ENCODE peak calls at places on chromosome 16, in eight cellular contexts. Q, H, F, E, J, G, L and M are unnamed samples.

GRCh38 chr16:70703041-70703834 is 17.4 kb upstream of the MTSS2 start:
- DNase-seq in H (peak), L (peak), G (peak), E (no peak), Q (peak), F (peak), J (peak), M (no peak)

GRCh38 chr16:1620391-1620790 is 8.2 kb downstream of the CRAMP1 start:
- DNase-seq in L (no peak), E (no peak), H (no peak), J (no peak), Q (no peak), G (no peak), F (no peak), M (no peak)

GRCh38 chr16:88194397-88195020 is 188.2 kb upstream of the ZNF469 start:
- DNase-seq in J (no peak), E (no peak), L (no peak), H (peak), G (no peak), F (peak), Q (peak), M (peak)

GRCh38 chr16:74281285-74281684 is 15.3 kb upstream of the PSMD7 start:
- DNase-seq in G (no peak), Q (no peak), L (no peak), E (no peak), J (no peak), H (no peak), F (no peak), M (no peak)

GRCh38 chr16:54503436-54503835 is 216.8 kb upstream of the IRX3 start:
- DNase-seq in F (peak), L (peak), Q (no peak), G (no peak), J (no peak), H (no peak), E (no peak), M (no peak)

GRCh38 chr16:27463741-27464662 is 62.0 kb downstream of the IL21R start:
- DNase-seq in H (no peak), Q (no peak), F (no peak), E (no peak), L (no peak), J (peak), G (no peak), M (no peak)

GRCh38 chr16:55643161-55643970 is 12.4 kb upstream of the SLC6A2 start:
- DNase-seq in H (peak), L (no peak), J (peak), G (no peak), F (no peak), Q (no peak), E (no peak), M (no peak)

GRCh38 chr16:66905633-66906539 is 12.8 kb downstream of the CDH16 start:
- DNase-seq in E (no peak), F (no peak), J (no peak), H (no peak), L (no peak), Q (no peak), G (no peak), M (no peak)

GRCh38 chr16:85329059-85329812 is 217.0 kb upstream of the CIBAR2 start:
- DNase-seq in E (no peak), F (no peak), H (peak), G (no peak), L (peak), Q (peak), J (peak), M (no peak)

GRCh38 chr16:2785101-2785991 is 2.0 kb downstream of the PRSS33 start:
- DNase-seq in J (peak), L (no peak), E (peak), F (no peak), G (no peak), H (no peak), Q (no peak), M (no peak)
- H3K4me3 ChIP-seq in J (peak), L (no peak), E (no peak), F (no peak), G (no peak), H (no peak), Q (no peak), M (peak)

GRCh38 chr16:12360240-12360639 is 383.7 kb downstream of the SNX29 start:
- DNase-seq in Q (no peak), G (no peak), E (no peak), H (no peak), L (no peak), J (no peak), F (no peak), M (no peak)
- TF ChIP-seq CTCF in Q (no peak), G (no peak), E (no peak), H (no peak), L (no peak), J (no peak), F (no peak), M (no peak)

DNA sequence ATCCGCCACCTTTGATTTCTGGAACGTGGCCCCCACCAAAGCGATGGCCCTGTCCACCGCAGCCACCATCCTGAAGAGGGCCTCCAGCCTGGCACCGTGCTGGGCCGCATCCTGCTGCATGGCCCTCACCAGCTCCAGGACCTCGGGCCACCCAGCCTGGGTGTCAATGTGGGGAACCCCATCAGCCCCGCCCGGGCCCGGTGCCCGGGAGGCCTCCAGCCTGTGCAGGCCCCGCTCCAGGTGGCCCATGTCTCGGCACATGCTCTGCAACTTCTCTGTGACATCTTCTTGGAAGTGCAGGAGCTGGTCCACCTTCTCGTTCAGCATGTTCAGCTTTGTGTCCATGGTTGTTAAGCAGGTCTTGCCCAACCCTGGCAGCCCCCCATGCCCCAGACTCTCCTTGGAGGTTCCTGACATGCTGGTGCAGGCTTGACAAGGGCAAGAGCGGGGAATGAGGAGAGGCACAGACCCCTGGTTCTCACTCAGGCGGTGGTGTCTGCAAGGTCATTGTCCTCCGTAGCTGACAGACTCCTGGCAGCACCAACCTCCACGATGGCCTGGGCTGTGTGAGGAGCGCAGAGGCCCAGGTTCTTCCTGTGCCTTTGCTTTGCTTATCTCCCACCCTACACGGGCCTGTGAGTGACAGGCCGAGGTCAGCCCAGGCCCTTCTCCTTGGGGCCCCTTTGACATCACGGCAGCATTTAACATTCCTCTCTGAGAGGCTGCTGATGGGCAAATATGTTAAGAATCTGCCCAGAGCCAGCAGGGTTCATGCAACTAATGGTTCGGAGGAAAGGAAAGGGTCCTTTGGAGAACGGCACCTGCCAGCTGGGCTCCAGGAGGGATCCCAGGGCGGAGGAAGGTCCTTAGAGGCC is at the start of gene MYLK3:
- DNase-seq in F (peak), G (no peak), J (peak), L (no peak), E (no peak), Q (no peak), H (no peak), M (no peak)
- H3K4me3 ChIP-seq in F (no peak), G (no peak), J (no peak), L (no peak), E (no peak), Q (no peak), H (no peak), M (no peak)

GRCh38 chr16:65445313-65446260 is 323.7 kb upstream of the CDH11 start:
- DNase-seq in G (no peak), Q (no peak), J (no peak), L (no peak), H (no peak), E (no peak), F (peak), M (no peak)

GRCh38 chr16:65446441-65446840 is 324.6 kb upstream of the CDH11 start:
- DNase-seq in J (no peak), F (no peak), Q (no peak), L (no peak), E (no peak), H (no peak), G (no peak), M (no peak)

GRCh38 chr16:65441501-65441900 is 319.6 kb upstream of the CDH11 start:
- DNase-seq in Q (no peak), L (no peak), G (no peak), H (no peak), E (no peak), J (no peak), F (no peak), M (no peak)
- TF ChIP-seq CTCF in Q (no peak), L (no peak), G (no peak), H (no peak), E (no peak), J (no peak), F (no peak), M (no peak)